ENCODE peak calls at places on chromosome 5, in eight cellular contexts. O, V, M, H, L, S, I and K are unnamed samples.

GRCh38 chr5:154038241-154038603 is 488 bp downstream of the FAM114A2 start:
- DNase-seq in O (no peak), V (no peak), M (no peak), H (no peak), L (no peak), S (no peak), I (peak), K (peak)

GRCh38 chr5:176810687-176811501 is 535 bp downstream of the UNC5A start:
- DNase-seq in O (peak), V (no peak), M (no peak), H (no peak), L (peak), S (no peak), I (no peak), K (no peak)

GRCh38 chr5:140480310-140481014 is 67.0 kb upstream of the EIF4EBP3 start:
- DNase-seq in O (peak), V (no peak), M (no peak), H (no peak), L (no peak), S (no peak), I (no peak), K (no peak)

GRCh38 chr5:124371121-124371706 is 375.2 kb downstream of the ZNF608 start:
- DNase-seq in O (no peak), V (no peak), M (no peak), H (no peak), L (no peak), S (no peak), I (no peak), K (no peak)

GRCh38 chr5:90809695-90810094 is 251.1 kb downstream of the ADGRV1 start:
- DNase-seq in O (no peak), V (no peak), M (no peak), H (no peak), L (no peak), S (peak), I (no peak), K (no peak)

GRCh38 chr5:145101246-145101645 is 733.9 kb downstream of the PRELID2 start:
- DNase-seq in O (no peak), V (no peak), M (no peak), H (no peak), L (no peak), S (peak), I (no peak), K (no peak)

GRCh38 chr5:1540831-1541661 is 17.3 kb upstream of the LPCAT1 start:
- DNase-seq in O (no peak), V (no peak), M (no peak), H (no peak), L (peak), S (no peak), I (no peak), K (no peak)

GRCh38 chr5:64301566-64301965 is 135.9 kb downstream of the RNF180 start:
- DNase-seq in O (peak), V (no peak), M (no peak), H (no peak), L (no peak), S (no peak), I (no peak), K (no peak)

GRCh38 chr5:15618938-15619337 is 119.0 kb downstream of the FBXL7 start:
- DNase-seq in O (no peak), V (no peak), M (no peak), H (no peak), L (no peak), S (no peak), I (no peak), K (no peak)

GRCh38 chr5:154370119-154370518 is 75.7 kb upstream of the SAP30L start:
- DNase-seq in O (peak), V (no peak), M (no peak), H (no peak), L (no peak), S (no peak), I (no peak), K (no peak)

GRCh38 chr5:765948-766631 is 18.4 kb downstream of the ZDHHC11B start:
- DNase-seq in O (no peak), V (peak), M (peak), H (no peak), L (no peak), S (no peak), I (no peak), K (no peak)

GRCh38 chr5:173303878-173304590 is 24.2 kb downstream of the STC2 start:
- DNase-seq in O (peak), V (no peak), M (peak), H (no peak), L (no peak), S (peak), I (no peak), K (no peak)

GRCh38 chr5:32735512-32735911 is 24.4 kb downstream of the NPR3 start:
- DNase-seq in O (no peak), V (no peak), M (no peak), H (no peak), L (no peak), S (no peak), I (no peak), K (no peak)

GRCh38 chr5:133327946-133328401 is 276.2 kb downstream of the HSPA4 start:
- DNase-seq in O (no peak), V (no peak), M (peak), H (no peak), L (no peak), S (no peak), I (no peak), K (no peak)

GRCh38 chr5:147887026-147887627 is 8.6 kb downstream of the SCGB3A2 start:
- DNase-seq in O (no peak), V (no peak), M (no peak), H (no peak), L (no peak), S (peak), I (no peak), K (no peak)

GRCh38 chr5:102795546-102795945 is 40.4 kb downstream of the PAM start:
- DNase-seq in O (no peak), V (no peak), M (no peak), H (no peak), L (no peak), S (no peak), I (no peak), K (no peak)

GRCh38 chr5:75844301-75844700 is 127.1 kb upstream of the POC5 start:
- DNase-seq in O (no peak), V (no peak), M (no peak), H (no peak), L (no peak), S (no peak), I (no peak), K (no peak)

GRCh38 chr5:9653811-9654210 is 23.7 kb upstream of the TAS2R1 start:
- DNase-seq in O (peak), V (peak), M (no peak), H (no peak), L (no peak), S (peak), I (no peak), K (no peak)

GRCh38 chr5:89343666-89344065 is 460.7 kb upstream of the MEF2C start:
- DNase-seq in O (peak), V (no peak), M (no peak), H (no peak), L (no peak), S (no peak), I (peak), K (no peak)

GRCh38 chr5:149038336-149039075 is 24.4 kb downstream of the SH3TC2 start:
- DNase-seq in O (no peak), V (no peak), M (no peak), H (no peak), L (no peak), S (no peak), I (peak), K (no peak)